ENCODE peak calls at places on chromosomes 11 and 22, in six cellular contexts. Q is fibroblast of the aortic adventitia, H is B cell, X is epithelial cell of esophagus, W is left ventricle myocardium inferior, B is fibroblast of pulmonary artery. O is an unnamed sample.

GRCh38 chr11:123238297-123238696 is 43.2 kb upstream of the CLMP start:
- DNase-seq in B (peak), Q (peak), X (no peak), H (no peak), W (peak), O (no peak)

GRCh38 chr11:13329670-13330401 is 52.2 kb downstream of the BMAL1 start:
- DNase-seq in X (peak), Q (no peak), B (no peak), H (no peak), W (no peak), O (no peak)

GRCh38 chr22:19361501-19362103 is 69.9 kb downstream of the HIRA start:
- DNase-seq in W (no peak), B (no peak), H (peak), Q (no peak), X (no peak), O (no peak)

GRCh38 chr11:47539681-47540039 is 13.3 kb downstream of the CELF1 start:
- DNase-seq in W (no peak), B (no peak), H (no peak), Q (no peak), X (peak), O (no peak)

GRCh38 chr11:119066481-119066880 is 1.1 kb upstream of the VPS11 start:
- DNase-seq in B (no peak), W (no peak), Q (no peak), X (no peak), H (no peak), O (no peak)

GRCh38 chr11:67486481-67487195 is 3.8 kb downstream of the AIP start:
- DNase-seq in X (no peak), H (peak), B (no peak), Q (no peak), W (no peak), O (peak)

GRCh38 chr11:11476971-11477645 is 124.1 kb upstream of the CSNK2A3 start:
- DNase-seq in H (no peak), Q (no peak), W (no peak), X (peak), B (no peak), O (no peak)

GRCh38 chr11:72588656-72589410 is 85.4 kb downstream of the PDE2A start:
- DNase-seq in B (no peak), Q (no peak), X (peak), W (no peak), H (no peak), O (no peak)

GRCh38 chr11:8937159-8937558 is 4.4 kb upstream of the C11orf16 start:
- DNase-seq in X (no peak), B (no peak), W (no peak), H (no peak), Q (no peak), O (no peak)

GRCh38 chr11:14500181-14500651 is 605 bp upstream of the COPB1 start:
- DNase-seq in X (peak), B (peak), W (peak), Q (peak), H (peak), O (peak)

GRCh38 chr11:16184588-16184987 is 171.8 kb downstream of the SOX6 start:
- DNase-seq in B (peak), W (no peak), X (peak), Q (peak), H (no peak), O (no peak)

DNA sequence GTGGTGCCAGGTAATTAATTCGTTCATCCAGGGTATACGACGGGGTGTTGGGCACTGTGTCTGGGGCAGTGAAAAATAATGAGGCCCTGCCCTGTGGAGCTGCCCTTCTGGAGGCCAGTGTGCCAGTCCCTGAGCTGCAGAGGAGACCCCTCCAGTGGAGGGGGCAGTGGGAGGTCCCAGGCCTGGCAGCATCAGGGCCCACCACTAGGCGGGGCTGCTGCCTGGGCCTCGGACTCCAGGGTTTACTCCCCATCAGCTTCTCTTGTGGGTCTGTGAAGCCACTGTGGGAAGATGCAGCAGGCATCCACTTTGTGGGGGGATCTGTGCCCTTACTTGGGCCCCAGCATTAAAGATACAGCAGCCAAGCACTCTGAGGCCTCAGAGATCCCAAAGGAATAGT is 17.4 kb upstream of the TMPRSS6 start:
- DNase-seq in B (no peak), Q (no peak), H (no peak), X (no peak), W (no peak), O (peak)
- TF ChIP-seq CTCF in B (peak), Q (peak), H (no peak), X (peak), W (no peak), O (peak)

DNA sequence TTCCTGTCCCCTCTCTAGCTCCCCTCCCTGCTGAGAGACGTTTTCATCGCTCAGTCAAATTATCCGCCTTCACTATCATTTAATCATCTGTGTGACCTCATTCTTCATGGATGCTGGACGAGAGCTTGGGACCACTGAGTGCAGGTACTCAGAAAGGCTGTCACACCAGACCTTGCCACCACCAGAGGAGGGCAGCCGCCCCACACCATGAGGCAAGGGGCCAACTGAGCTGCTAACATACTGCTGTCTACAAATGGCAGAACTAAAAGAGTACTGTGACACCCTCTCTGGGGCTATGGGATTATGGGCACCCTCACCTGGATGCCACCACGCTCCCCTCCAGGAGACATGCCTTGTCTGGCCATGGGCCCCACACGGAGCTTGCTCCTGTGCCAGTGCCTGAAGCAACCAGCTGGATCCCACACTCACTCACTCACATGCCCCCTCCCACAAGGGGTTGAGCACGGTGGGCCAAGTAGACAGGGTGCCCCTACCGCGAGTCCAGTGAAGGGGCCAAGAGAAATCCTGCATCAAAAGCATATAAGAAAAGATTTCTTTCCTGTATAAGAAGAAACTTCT is 670.0 kb upstream of the CCDC90B start:
- DNase-seq in Q (no peak), H (no peak), W (no peak), X (no peak), B (no peak), O (no peak)
- TF ChIP-seq CTCF in Q (no peak), H (no peak), W (no peak), X (no peak), B (no peak), O (no peak)

DNA sequence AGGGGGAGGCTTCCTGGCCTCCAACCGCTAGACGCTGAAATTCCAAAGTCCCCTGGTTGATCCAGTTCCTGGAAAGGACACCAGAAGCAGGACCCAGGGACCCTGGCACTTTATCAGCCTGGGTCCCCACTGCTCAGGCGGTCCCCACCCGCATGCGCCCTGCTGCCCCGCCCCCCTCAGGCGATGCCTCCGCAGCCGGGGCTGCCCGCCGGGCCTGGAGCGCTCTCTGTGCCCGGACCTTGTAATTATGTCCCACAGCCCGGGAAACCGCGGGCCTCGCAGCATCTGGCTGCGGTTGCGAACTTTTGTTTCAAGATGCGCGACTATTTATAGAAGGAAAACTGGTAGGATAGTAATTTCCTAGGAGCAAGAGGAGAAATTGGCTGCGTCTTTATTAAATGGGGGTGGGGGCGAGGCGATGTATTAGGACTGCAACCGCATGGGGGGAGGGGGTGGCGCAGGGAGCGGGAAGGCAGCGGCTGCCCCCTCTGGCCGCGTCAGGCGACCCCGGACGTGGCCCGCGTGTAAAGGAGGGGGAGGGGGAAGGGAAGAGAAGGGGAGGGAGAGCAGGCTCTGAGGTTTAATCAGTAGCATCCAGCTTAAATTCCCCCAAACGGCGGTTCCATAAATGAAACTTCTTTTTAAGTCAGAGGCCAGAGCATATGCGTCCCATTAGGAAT is 6.1 kb downstream of the WNT7B start:
- DNase-seq in W (no peak), B (no peak), Q (no peak), X (no peak), H (no peak), O (no peak)
- TF ChIP-seq CTCF in W (no peak), B (no peak), Q (no peak), X (no peak), H (no peak), O (no peak)

DNA sequence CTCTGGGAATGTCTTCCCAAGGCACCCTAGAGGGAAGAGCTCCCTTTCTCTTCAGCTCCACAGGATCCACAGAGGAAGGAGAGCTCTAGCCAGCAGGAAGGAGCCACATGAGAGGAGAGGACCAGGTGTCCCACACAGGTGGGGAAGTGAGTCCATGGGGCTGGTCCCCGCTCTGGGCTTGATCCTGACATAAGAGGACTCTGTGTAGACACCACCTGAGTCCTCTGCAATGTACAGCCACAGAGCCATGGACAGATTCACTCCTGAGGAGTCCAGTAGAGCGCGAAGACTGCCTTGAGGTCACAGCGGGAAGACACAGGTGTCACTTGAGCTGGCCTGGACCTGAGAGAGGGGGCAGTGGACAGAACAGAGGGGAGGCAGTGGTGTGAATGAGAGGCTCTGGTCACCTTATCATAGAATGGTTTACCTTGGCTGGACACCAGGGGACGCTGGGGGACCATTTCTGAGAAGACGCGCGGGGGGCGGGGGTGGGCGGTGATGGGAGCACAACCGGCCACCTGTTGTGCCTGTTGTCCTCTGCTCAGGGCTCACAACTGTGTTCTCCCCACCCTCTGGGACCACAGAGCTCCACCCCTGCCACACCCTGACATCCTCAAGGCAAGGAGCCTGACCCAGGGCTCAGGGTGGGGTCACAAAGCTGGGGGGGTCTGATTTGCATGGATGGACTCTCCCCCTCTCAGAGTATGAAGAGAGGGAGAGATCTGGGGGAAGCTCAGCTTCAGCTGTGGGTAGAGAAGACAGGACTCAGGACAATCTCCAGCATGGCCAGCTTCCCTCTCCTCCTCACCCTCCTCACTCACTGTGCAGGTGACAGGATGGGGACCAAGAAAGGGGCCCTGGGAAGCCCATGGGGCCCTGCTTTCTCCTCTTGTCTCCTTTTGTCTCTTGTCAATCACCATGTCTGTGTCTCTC is 128.2 kb downstream of the ZNF280B start:
- DNase-seq in H (peak), B (no peak), X (no peak), Q (no peak), W (no peak), O (peak)
- TF ChIP-seq CTCF in H (peak), B (no peak), X (no peak), Q (peak), W (no peak), O (peak)

GRCh38 chr22:36286096-36286957 is 33.4 kb downstream of the APOL1 start:
- DNase-seq in W (peak), X (peak), Q (peak), B (peak), H (peak), O (peak)
- TF ChIP-seq CTCF in W (peak), X (peak), Q (peak), B (peak), H (peak), O (peak)

DNA sequence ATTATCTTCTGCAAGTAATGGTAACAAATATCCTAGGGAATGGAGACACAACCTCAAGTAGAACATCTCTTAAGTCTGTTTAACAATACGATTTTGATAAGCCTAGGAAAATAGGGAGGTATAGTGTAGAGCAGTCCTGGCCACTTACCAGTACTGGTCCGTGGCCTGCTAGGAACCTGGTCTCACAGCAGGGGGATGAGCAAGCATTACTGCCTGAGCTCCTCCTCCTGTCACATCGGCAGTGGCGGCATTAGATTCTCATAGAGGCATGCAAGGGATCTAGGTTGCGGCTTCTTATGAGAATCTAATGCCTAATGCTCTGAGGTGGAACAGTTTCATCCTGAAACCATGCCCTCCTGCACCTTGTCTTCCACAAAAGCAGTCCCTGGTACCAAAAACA is 4.4 kb downstream of the OR51V1 start:
- DNase-seq in Q (no peak), B (no peak), X (no peak), H (no peak), W (no peak), O (no peak)
- TF ChIP-seq CTCF in Q (no peak), B (no peak), X (no peak), H (no peak), W (no peak), O (no peak)

GRCh38 chr11:61975638-61976419 is 8.4 kb upstream of the FTH1 start:
- DNase-seq in W (no peak), H (no peak), B (peak), X (no peak), Q (no peak), O (no peak)
- TF ChIP-seq CTCF in W (no peak), H (no peak), B (no peak), X (no peak), Q (no peak), O (no peak)

GRCh38 chr11:888290-889212 is 22.1 kb downstream of the CHID1 start:
- DNase-seq in B (no peak), W (no peak), X (no peak), Q (no peak), H (no peak), O (no peak)

GRCh38 chr11:892106-892505 is 18.5 kb downstream of the CHID1 start:
- DNase-seq in H (no peak), B (no peak), Q (no peak), W (no peak), X (no peak), O (no peak)

GRCh38 chr11:890794-891600 is 19.6 kb downstream of the CHID1 start:
- DNase-seq in X (no peak), H (no peak), W (no peak), Q (no peak), B (no peak), O (no peak)

GRCh38 chr11:889261-889660 is 21.3 kb downstream of the CHID1 start:
- DNase-seq in Q (no peak), X (no peak), B (no peak), H (no peak), W (no peak), O (no peak)

GRCh38 chr11:889686-890475 is 20.7 kb downstream of the CHID1 start:
- DNase-seq in Q (no peak), W (no peak), B (no peak), H (no peak), X (no peak), O (no peak)
- TF ChIP-seq CTCF in Q (no peak), W (no peak), B (no peak), H (no peak), X (no peak), O (no peak)

O was measured in activated CD8-positive, alpha-beta T cell treated with anti-CD3 and anti-CD28 coated beads for 36 hours.